ENCODE peak calls at places on chromosomes 16 and 17, in five cellular contexts. L is cardiac muscle cell; D is stimulated activated CD8-positive, alpha-beta memory T cell treated with anti-CD3 and anti-CD28 coated beads, Interleukin-4, amount 100 ng/mL, for 1 hour; X is caudate nucleus; G is NAMALWA. Z is an unnamed sample.

GRCh38 chr16:55943257-55943656 is 68.1 kb upstream of the CES5A start:
- DNase-seq in L (no peak), D (no peak), X (no peak), G (no peak), Z (no peak)

GRCh38 chr16:83899272-83899897 is 470 bp downstream of the MLYCD start:
- DNase-seq in L (peak; percentile 73), D (peak; percentile 7), X (no peak), G (peak; percentile 35), Z (peak; percentile 45)

GRCh38 chr17:39684369-39685043 is 3.4 kb downstream of the PGAP3 start:
- DNase-seq in L (no peak), D (no peak), X (no peak), G (no peak), Z (no peak)

GRCh38 chr17:79783891-79784290 is 5.9 kb downstream of the CBX2 start:
- DNase-seq in L (no peak), D (no peak), X (no peak), G (no peak), Z (no peak)

GRCh38 chr17:69773081-69773480 is 301.9 kb upstream of the KCNJ16 start:
- DNase-seq in L (no peak), D (no peak), X (no peak), G (no peak), Z (no peak)

GRCh38 chr17:63405741-63406261 is 40.3 kb downstream of the CYB561 start:
- DNase-seq in L (peak; percentile 85), D (no peak), X (no peak), G (peak; percentile 79), Z (no peak)

GRCh38 chr16:24668481-24669001 is 60.9 kb upstream of the TNRC6A start:
- DNase-seq in L (peak; percentile 36), D (no peak), X (no peak), G (no peak), Z (no peak)

GRCh38 chr16:22624759-22625533 is 114.3 kb downstream of the NPIPB5 start:
- DNase-seq in L (no peak), D (no peak), X (no peak), G (no peak), Z (no peak)

GRCh38 chr17:851986-852385 is 69.8 kb downstream of the MRM3 start:
- DNase-seq in L (no peak), D (no peak), X (no peak), G (no peak), Z (no peak)

GRCh38 chr16:82047787-82048186 is 12.7 kb downstream of the HSD17B2 start:
- DNase-seq in L (no peak), D (no peak), X (no peak), G (no peak), Z (no peak)